ENCODE peak calls at places on chromosomes 6 and 20, in four cellular contexts. N is omental fat pad, J is GM06990, S is neural crest cell. K is an unnamed sample.

GRCh38 chr6:112150363-112150762 is 63.0 kb downstream of the FAM229B start:
- DNase-seq in N (no peak), J (no peak), S (no peak), K (no peak)

GRCh38 chr6:129749749-129750120 is 39.8 kb upstream of the ARHGAP18 start:
- DNase-seq in N (no peak), J (no peak), S (no peak), K (no peak)

GRCh38 chr6:82681119-82681714 is 317.6 kb downstream of the TPBG start:
- DNase-seq in N (no peak), J (no peak), S (no peak), K (no peak)

GRCh38 chr6:16162003-16162402 is 33.1 kb downstream of the MYLIP start:
- DNase-seq in N (no peak), J (no peak), S (no peak), K (no peak)

GRCh38 chr20:23156170-23156841 is 70.2 kb upstream of the CD93 start:
- DNase-seq in N (no peak), J (no peak), S (no peak), K (no peak)

GRCh38 chr6:165181951-165182414 is 127.4 kb downstream of the C6orf118 start:
- DNase-seq in N (no peak), J (no peak), S (no peak), K (no peak)

GRCh38 chr20:9093203-9093962 is 24.5 kb downstream of the PLCB4 start:
- DNase-seq in N (no peak), J (no peak), S (no peak), K (no peak)

GRCh38 chr6:149897015-149897697 is 757 bp downstream of the RAET1E start:
- DNase-seq in N (peak), J (no peak), S (no peak), K (no peak)

GRCh38 chr6:32183483-32184083 is 470 bp downstream of the AGER start:
- DNase-seq in N (no peak), J (no peak), S (no peak), K (no peak)

GRCh38 chr20:2386516-2387179 is 5.9 kb downstream of the TGM6 start:
- DNase-seq in N (no peak), J (no peak), S (no peak), K (no peak)

GRCh38 chr20:50220093-50220893 is 29.7 kb downstream of the CEBPB start:
- DNase-seq in N (no peak), J (no peak), S (no peak), K (no peak)

GRCh38 chr6:165714907-165715306 is 51.9 kb upstream of the PDE10A start:
- DNase-seq in N (no peak), J (no peak), S (no peak), K (no peak)

GRCh38 chr20:25532971-25533391 is 52.4 kb downstream of the NINL start:
- DNase-seq in N (no peak), J (no peak), S (no peak), K (no peak)

GRCh38 chr20:56974499-56975250 is 291.8 kb downstream of the BMP7 start:
- DNase-seq in N (peak), J (no peak), S (peak), K (peak)

GRCh38 chr6:15843226-15843625 is 180.4 kb upstream of the DTNBP1 start:
- DNase-seq in N (no peak), J (no peak), S (no peak), K (no peak)

GRCh38 chr6:160121981-160122380 is 366 bp downstream of the SLC22A1 start:
- DNase-seq in N (no peak), J (no peak), S (no peak), K (no peak)

GRCh38 chr6:34598725-34599124 is 42.6 kb upstream of the SPDEF start:
- DNase-seq in N (no peak), J (no peak), S (no peak), K (no peak)

GRCh38 chr20:46512943-46513844 is at the start of gene ZNF334:
- DNase-seq in N (no peak), J (peak), S (peak), K (peak)

GRCh38 chr6:153392156-153392555 is 261.1 kb upstream of the RGS17 start:
- DNase-seq in N (no peak), J (no peak), S (no peak), K (no peak)

GRCh38 chr6:16043171-16044142 is 85.4 kb upstream of the MYLIP start:
- DNase-seq in N (no peak), J (peak), S (no peak), K (peak)

GRCh38 chr6:5367510-5367909 is 106.2 kb downstream of the FARS2 start:
- DNase-seq in N (no peak), J (no peak), S (no peak), K (no peak)

GRCh38 chr20:16434087-16434664 is 139.1 kb downstream of the KIF16B start:
- DNase-seq in N (peak), J (peak), S (peak), K (no peak)

GRCh38 chr6:115570326-115570725 is 490.4 kb downstream of the FRK start:
- DNase-seq in N (no peak), J (no peak), S (no peak), K (no peak)

GRCh38 chr6:150369408-150369807 is 596 bp downstream of the IYD start:
- DNase-seq in N (no peak), J (no peak), S (no peak), K (no peak)

GRCh38 chr20:40571625-40572024 is 117.4 kb downstream of the MAFB start:
- DNase-seq in N (no peak), J (no peak), S (no peak), K (no peak)

GRCh38 chr6:35317483-35318199 is 20.0 kb downstream of the DEF6 start:
- DNase-seq in N (no peak), J (no peak), S (peak), K (no peak)

GRCh38 chr6:36334343-36334742 is 2.3 kb downstream of the BNIP5 start:
- DNase-seq in N (no peak), J (no peak), S (no peak), K (no peak)

GRCh38 chr6:132520953-132521352 is 8.0 kb upstream of the STX7 start:
- DNase-seq in N (no peak), J (no peak), S (no peak), K (no peak)

GRCh38 chr6:6790393-6790792 is 201.9 kb downstream of the LY86 start:
- DNase-seq in N (no peak), J (no peak), S (no peak), K (no peak)

GRCh38 chr6:116374586-116374985 is 3.8 kb downstream of the DSE start:
- DNase-seq in N (no peak), J (no peak), S (no peak), K (no peak)

GRCh38 chr6:38349795-38350194 is 289.9 kb downstream of the BTBD9 start:
- DNase-seq in N (no peak), J (no peak), S (no peak), K (no peak)

GRCh38 chr6:27472617-27473400 is at the start of gene ZNF184:
- DNase-seq in N (peak), J (peak), S (peak), K (peak)
- TF ChIP-seq CTCF in N (no peak), J (peak), S (no peak), K (peak)

GRCh38 chr6:126628125-126628524 is 288.2 kb downstream of the CENPW start:
- DNase-seq in N (no peak), J (no peak), S (no peak), K (no peak)
- TF ChIP-seq CTCF in N (no peak), J (peak), S (peak), K (no peak)

GRCh38 chr6:24520929-24521546 is 26.3 kb downstream of the ALDH5A1 start:
- DNase-seq in N (no peak), J (peak), S (peak), K (peak)
- TF ChIP-seq CTCF in N (no peak), J (peak), S (peak), K (peak)

GRCh38 chr20:63980806-63981728 is at the start of gene PRPF6:
- DNase-seq in N (peak), J (peak), S (peak), K (peak)

GRCh38 chr20:63978319-63979220 is 872 bp downstream of the SAMD10 start:
- DNase-seq in N (no peak), J (peak), S (peak), K (peak)

GRCh38 chr20:63980317-63980805 is 571 bp upstream of the PRPF6 start:
- DNase-seq in N (no peak), J (no peak), S (no peak), K (peak)

GRCh38 chr20:63979221-63979548 is 257 bp downstream of the SAMD10 start:
- DNase-seq in N (no peak), J (no peak), S (no peak), K (peak)

GRCh38 chr20:63979549-63980316 is at the start of gene SAMD10:
- DNase-seq in N (no peak), J (peak), S (peak), K (peak)
- TF ChIP-seq CTCF in N (no peak), J (no peak), S (peak), K (no peak)

GRCh38 chr20:4120921-4121321 is 105.6 kb upstream of the RNF24 start:
- DNase-seq in N (no peak), J (no peak), S (no peak), K (no peak)
- TF ChIP-seq CTCF in N (no peak), J (no peak), S (no peak), K (no peak)

GRCh38 chr20:34215711-34216381 is 25.4 kb upstream of the ASIP start:
- DNase-seq in N (peak), J (peak), S (peak), K (peak)
- TF ChIP-seq CTCF in N (no peak), J (no peak), S (peak), K (no peak)

K was measured in GM13977.